ENCODE peak calls at places on chromosomes 7 and 10, in ten cellular contexts. N, Y, O, A, V, I, B, T, X and M are unnamed samples.

GRCh38 chr10:13526952-13527863 is 1.6 kb downstream of the BEND7 start:
- DNase-seq in N (no peak), Y (peak; percentile 32), O (peak; percentile 29), A (peak; percentile 9), V (peak; percentile 72), I (peak; percentile 86), B (peak; percentile 55), T (peak; percentile 34), X (no peak), M (peak; percentile 30)

GRCh38 chr7:151900591-151901312 is 23.8 kb upstream of the PRKAG2 start:
- DNase-seq in N (no peak), Y (no peak), O (no peak), A (peak; percentile 27), V (no peak), I (peak; percentile 57), B (no peak), T (no peak), X (no peak), M (no peak)

GRCh38 chr10:110733256-110733952 is 89.3 kb downstream of the RBM20 start:
- DNase-seq in N (no peak), Y (no peak), O (no peak), A (no peak), V (no peak), I (no peak), B (no peak), T (peak; percentile 16), X (peak; percentile 86), M (no peak)

GRCh38 chr10:32795598-32796183 is 162.3 kb downstream of the ITGB1 start:
- DNase-seq in N (peak; percentile 14), Y (peak; percentile 70), O (peak; percentile 16), A (peak; percentile 53), V (peak; percentile 32), I (peak; percentile 53), B (peak; percentile 38), T (peak; percentile 73), X (peak; percentile 30), M (no peak)

GRCh38 chr10:28949005-28950004 is 272.0 kb downstream of the BAMBI start:
- DNase-seq in N (no peak), Y (no peak), O (no peak), A (no peak), V (peak; percentile 16), I (no peak), B (peak; percentile 31), T (no peak), X (no peak), M (no peak)

GRCh38 chr10:46268076-46268881 is 18.5 kb upstream of the ANTXRL start:
- DNase-seq in N (no peak), Y (no peak), O (no peak), A (no peak), V (no peak), I (no peak), B (no peak), T (no peak), X (no peak), M (no peak)

GRCh38 chr7:130394421-130395188 is 14.3 kb downstream of the CPA1 start:
- DNase-seq in N (no peak), Y (peak; percentile 11), O (no peak), A (no peak), V (no peak), I (no peak), B (no peak), T (no peak), X (no peak), M (no peak)

GRCh38 chr7:26398436-26399308 is 107.0 kb downstream of the SNX10 start:
- DNase-seq in N (peak; percentile 76), Y (peak; percentile 83), O (no peak), A (peak; percentile 92), V (peak; percentile 18), I (peak; percentile 73), B (peak; percentile 87), T (peak; percentile 70), X (peak; percentile 86), M (no peak)

GRCh38 chr7:7909376-7909775 is 59.2 kb upstream of the GLCCI1 start:
- DNase-seq in N (no peak), Y (no peak), O (no peak), A (no peak), V (peak; percentile 41), I (no peak), B (no peak), T (no peak), X (no peak), M (no peak)

GRCh38 chr10:30786131-30786530 is 156.6 kb upstream of the LYZL2 start:
- DNase-seq in N (no peak), Y (no peak), O (no peak), A (no peak), V (peak; percentile 58), I (peak; percentile 84), B (no peak), T (peak; percentile 34), X (no peak), M (no peak)

DNA sequence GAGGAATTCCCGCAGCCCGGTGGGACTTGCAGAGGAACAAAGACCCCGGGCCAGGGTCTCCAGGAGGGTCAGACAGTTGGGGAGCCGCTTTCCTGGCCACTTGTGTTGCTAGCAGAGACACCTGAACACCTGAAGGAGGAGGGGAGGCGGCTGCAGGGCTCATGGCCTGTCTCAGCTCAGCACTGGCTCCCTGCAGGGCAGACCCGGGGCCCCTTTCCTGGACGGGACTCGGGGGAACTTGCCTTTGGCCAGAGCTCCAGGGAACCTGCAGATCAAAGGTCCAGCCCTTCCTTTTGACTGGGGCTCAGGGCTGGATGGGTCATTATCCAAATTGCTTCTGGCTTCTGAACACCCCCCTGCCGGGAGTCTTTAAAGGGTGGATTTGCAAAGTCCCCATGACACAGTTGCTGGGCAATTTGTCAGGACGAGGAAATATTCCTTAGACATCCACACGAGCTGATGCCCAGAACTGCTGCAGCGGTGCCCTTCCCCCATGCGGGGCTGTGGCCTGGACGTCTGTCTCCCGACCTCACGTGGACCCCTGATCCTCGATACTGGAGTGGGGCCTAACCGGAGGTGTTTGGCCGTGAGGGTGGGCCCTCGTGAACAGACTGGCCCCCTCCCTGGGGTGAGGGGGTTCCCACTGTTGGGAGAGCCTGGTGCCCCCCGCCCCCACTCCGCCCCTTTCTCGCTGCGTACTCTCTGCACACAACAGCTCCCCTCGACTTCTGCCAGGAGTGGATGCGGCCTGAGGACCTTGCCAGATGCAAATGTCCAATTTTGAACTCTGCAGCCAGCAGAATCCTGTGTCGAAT is 194.3 kb downstream of the ELFN1 start:
- DNase-seq in N (peak; percentile 45), Y (no peak), O (no peak), A (peak; percentile 79), V (no peak), I (no peak), B (no peak), T (no peak), X (no peak), M (no peak)
- H2AFZ ChIP-seq in N (no peak overlapping the region), Y (no peak overlapping the region), O (no peak overlapping the region), A (no peak overlapping the region), V (no peak overlapping the region), I (no peak overlapping the region), B (no peak overlapping the region), T (no peak overlapping the region), X (no peak overlapping the region), M (no peak overlapping the region)

GRCh38 chr10:86815035-86815617 is 58.7 kb downstream of the BMPR1A start:
- DNase-seq in N (no peak), Y (no peak), O (no peak), A (no peak), V (peak; percentile 65), I (peak; percentile 69), B (no peak), T (no peak), X (no peak), M (no peak)
- H2AFZ ChIP-seq in N (no peak overlapping the region), Y (no peak overlapping the region), O (no peak overlapping the region), A (no peak overlapping the region), V (no peak overlapping the region), I (no peak overlapping the region), B (no peak overlapping the region), T (no peak overlapping the region), X (no peak overlapping the region), M (no peak overlapping the region)

DNA sequence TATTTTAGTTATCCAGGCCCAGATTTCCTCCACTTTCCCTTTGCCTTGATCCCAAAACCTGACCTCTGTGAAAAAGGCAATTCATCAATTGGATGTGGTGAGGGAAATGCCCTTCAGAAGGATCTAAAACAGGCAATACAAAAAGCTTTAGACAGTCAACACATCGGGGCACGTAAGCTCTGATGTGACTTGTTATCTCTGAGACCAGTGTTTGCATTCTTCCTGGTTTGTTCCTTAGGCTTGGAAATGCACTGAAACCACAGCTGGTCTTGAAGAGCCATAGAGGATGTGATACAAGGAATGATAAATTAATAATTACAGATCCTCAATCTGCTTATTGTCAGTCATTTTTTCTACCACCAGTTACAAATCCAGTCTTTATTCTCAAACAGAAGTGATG is 140.9 kb upstream of the HDAC9 start:
- DNase-seq in N (no peak), Y (no peak), O (no peak), A (no peak), V (peak; percentile 50), I (no peak), B (no peak), T (no peak), X (no peak), M (no peak)
- H2AFZ ChIP-seq in N (no peak overlapping the region), Y (no peak overlapping the region), O (no peak overlapping the region), A (peak overlapping the region; percentile 61), V (no peak overlapping the region), I (no peak overlapping the region), B (peak overlapping the region; percentile 49), T (no peak overlapping the region), X (no peak overlapping the region), M (peak overlapping the region; percentile 49)

GRCh38 chr10:70337201-70337651 is 45.2 kb downstream of the LRRC20 start:
- DNase-seq in N (no peak), Y (peak; percentile 16), O (no peak), A (peak; percentile 66), V (peak; percentile 34), I (peak; percentile 12), B (no peak), T (no peak), X (no peak), M (no peak)

GRCh38 chr10:70335246-70335613 is 47.2 kb downstream of the LRRC20 start:
- DNase-seq in N (no peak), Y (no peak), O (no peak), A (no peak), V (no peak), I (no peak), B (no peak), T (no peak), X (no peak), M (no peak)

GRCh38 chr10:70331486-70332268 is 47.9 kb upstream of the NPFFR1 start:
- DNase-seq in N (no peak), Y (peak; percentile 35), O (peak; percentile 96), A (no peak), V (peak; percentile 93), I (peak; percentile 88), B (peak; percentile 86), T (peak; percentile 99), X (peak; percentile 50), M (peak; percentile 94)

GRCh38 chr10:70333268-70333667 is 49.2 kb downstream of the LRRC20 start:
- DNase-seq in N (no peak), Y (no peak), O (no peak), A (no peak), V (no peak), I (no peak), B (no peak), T (no peak), X (no peak), M (no peak)

DNA sequence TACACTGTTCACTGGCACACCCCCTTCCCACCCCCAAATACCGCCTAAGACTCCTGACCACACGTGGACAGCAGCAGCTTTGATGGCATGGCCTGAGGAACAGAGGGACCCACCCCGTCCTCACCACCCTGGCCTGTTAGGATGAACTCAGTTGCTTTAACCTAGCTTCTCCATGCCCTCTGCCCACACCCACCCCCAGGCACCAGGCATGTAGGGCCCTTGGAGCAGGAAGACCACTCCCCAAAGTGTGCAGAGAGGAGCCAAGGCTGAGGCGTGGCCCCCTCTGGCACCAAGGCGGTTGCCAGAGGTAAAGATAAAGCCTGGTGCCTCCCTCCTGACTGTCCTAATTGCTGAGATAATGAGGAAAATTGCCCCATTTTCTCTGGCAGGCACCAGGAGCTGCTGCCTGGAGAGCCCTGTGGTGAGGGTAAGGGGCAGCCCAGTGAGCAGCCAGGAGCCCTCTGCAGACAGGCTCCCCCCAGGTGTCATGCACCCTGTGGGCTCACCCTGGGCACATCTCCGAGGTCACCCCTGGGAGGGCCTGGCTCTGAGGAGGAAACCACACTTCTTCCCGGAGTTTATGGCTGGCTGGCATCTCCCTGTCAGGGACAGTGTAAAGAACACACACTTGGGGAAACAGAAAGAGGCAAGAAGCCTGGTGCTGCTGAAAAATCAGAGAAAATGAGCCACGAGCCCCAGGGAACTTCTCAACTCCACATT is 47.7 kb downstream of the LRRC20 start:
- DNase-seq in N (no peak), Y (no peak), O (no peak), A (no peak), V (no peak), I (no peak), B (no peak), T (no peak), X (no peak), M (no peak)
- H2AFZ ChIP-seq in N (no peak overlapping the region), Y (no peak overlapping the region), O (no peak overlapping the region), A (no peak overlapping the region), V (no peak overlapping the region), I (no peak overlapping the region), B (no peak overlapping the region), T (no peak overlapping the region), X (no peak overlapping the region), M (no peak overlapping the region)